ENCODE peak calls at places on chromosomes 12 and 14, in five cellular contexts. One of them, this sample, is unnamed.

GRCh38 chr12:112616469-112617190 is 174.9 kb upstream of the RPH3A start:
- DNase-seq in esophagus muscularis mucosa: no peak
- DNase-seq in cardiac muscle cell: no peak
- DNase-seq in SK-N-SH: no peak
- DNase-seq in AG04450: no peak
- DNase-seq in this sample: no peak

GRCh38 chr12:132143328-132144071 is 619 bp downstream of the DDX51 start:
- DNase-seq in esophagus muscularis mucosa: no peak
- DNase-seq in cardiac muscle cell: peak; percentile 60
- DNase-seq in SK-N-SH: peak; percentile 62
- DNase-seq in AG04450: no peak
- DNase-seq in this sample: no peak

GRCh38 chr12:107352347-107353081 is 259.2 kb upstream of the CRY1 start:
- DNase-seq in esophagus muscularis mucosa: no peak
- DNase-seq in cardiac muscle cell: no peak
- DNase-seq in SK-N-SH: no peak
- DNase-seq in AG04450: no peak
- DNase-seq in this sample: no peak

GRCh38 chr12:6784292-6784691 is 5.0 kb upstream of the CD4 start:
- DNase-seq in esophagus muscularis mucosa: no peak
- DNase-seq in cardiac muscle cell: no peak
- DNase-seq in SK-N-SH: no peak
- DNase-seq in AG04450: no peak
- DNase-seq in this sample: no peak

GRCh38 chr12:113482334-113482733 is 10.7 kb upstream of the LHX5 start:
- DNase-seq in esophagus muscularis mucosa: no peak
- DNase-seq in cardiac muscle cell: no peak
- DNase-seq in SK-N-SH: no peak
- DNase-seq in AG04450: no peak
- DNase-seq in this sample: no peak

GRCh38 chr12:4553943-4554342 is 8.1 kb upstream of the DYRK4 start:
- DNase-seq in esophagus muscularis mucosa: no peak
- DNase-seq in cardiac muscle cell: no peak
- DNase-seq in SK-N-SH: no peak
- DNase-seq in AG04450: no peak
- DNase-seq in this sample: no peak

GRCh38 chr12:45655186-45655585 is 74.3 kb upstream of the ARID2 start:
- DNase-seq in esophagus muscularis mucosa: no peak
- DNase-seq in cardiac muscle cell: peak; percentile 15
- DNase-seq in SK-N-SH: peak; percentile 16
- DNase-seq in AG04450: no peak
- DNase-seq in this sample: no peak

GRCh38 chr12:32217354-32218310 is 111.0 kb downstream of the BICD1 start:
- DNase-seq in esophagus muscularis mucosa: no peak
- DNase-seq in cardiac muscle cell: no peak
- DNase-seq in SK-N-SH: no peak
- DNase-seq in AG04450: peak; percentile 32
- DNase-seq in this sample: no peak

GRCh38 chr12:121239704-121240420 is 29.9 kb downstream of the P2RX4 start:
- DNase-seq in esophagus muscularis mucosa: no peak
- DNase-seq in cardiac muscle cell: no peak
- DNase-seq in SK-N-SH: no peak
- DNase-seq in AG04450: no peak
- DNase-seq in this sample: no peak

GRCh38 chr14:76123426-76124095 is 28.2 kb upstream of the GPATCH2L start:
- DNase-seq in esophagus muscularis mucosa: no peak
- DNase-seq in cardiac muscle cell: no peak
- DNase-seq in SK-N-SH: no peak
- DNase-seq in AG04450: no peak
- DNase-seq in this sample: no peak

GRCh38 chr14:75884198-75884611 is 97.6 kb downstream of the TGFB3 start:
- DNase-seq in esophagus muscularis mucosa: no peak
- DNase-seq in cardiac muscle cell: no peak
- DNase-seq in SK-N-SH: peak; percentile 21
- DNase-seq in AG04450: peak; percentile 60
- DNase-seq in this sample: no peak

GRCh38 chr12:54571166-54571856 is 17.1 kb downstream of the PPP1R1A start:
- DNase-seq in esophagus muscularis mucosa: no peak
- DNase-seq in cardiac muscle cell: peak; percentile 44
- DNase-seq in SK-N-SH: no peak
- DNase-seq in AG04450: no peak
- DNase-seq in this sample: no peak

GRCh38 chr14:54891471-54892245 is 11.0 kb downstream of the GCH1 start:
- DNase-seq in esophagus muscularis mucosa: no peak
- DNase-seq in cardiac muscle cell: no peak
- DNase-seq in SK-N-SH: no peak
- DNase-seq in AG04450: no peak
- DNase-seq in this sample: no peak

GRCh38 chr14:98602983-98603382 is 669.0 kb downstream of the BCL11B start:
- DNase-seq in esophagus muscularis mucosa: peak; percentile 83
- DNase-seq in cardiac muscle cell: no peak
- DNase-seq in SK-N-SH: no peak
- DNase-seq in AG04450: no peak
- DNase-seq in this sample: no peak

GRCh38 chr12:125773033-125773432 is 707.8 kb downstream of the AACS start:
- DNase-seq in esophagus muscularis mucosa: no peak
- DNase-seq in cardiac muscle cell: peak; percentile 51
- DNase-seq in SK-N-SH: peak; percentile 52
- DNase-seq in AG04450: no peak
- DNase-seq in this sample: no peak

GRCh38 chr12:48997719-48998496 is 1.3 kb downstream of the DDN start:
- DNase-seq in esophagus muscularis mucosa: no peak
- DNase-seq in cardiac muscle cell: no peak
- DNase-seq in SK-N-SH: peak; percentile 90
- DNase-seq in AG04450: no peak
- DNase-seq in this sample: peak; percentile 68

GRCh38 chr14:28765169-28765906 is 1.2 kb upstream of the FOXG1 start:
- DNase-seq in esophagus muscularis mucosa: no peak
- DNase-seq in cardiac muscle cell: no peak
- DNase-seq in SK-N-SH: no peak
- DNase-seq in AG04450: no peak
- DNase-seq in this sample: no peak

GRCh38 chr12:106919910-106920544 is 35.7 kb upstream of the TMEM263 start:
- DNase-seq in esophagus muscularis mucosa: no peak
- DNase-seq in cardiac muscle cell: peak; percentile 64
- DNase-seq in SK-N-SH: peak; percentile 54
- DNase-seq in AG04450: peak; percentile 16
- DNase-seq in this sample: no peak

GRCh38 chr14:21802441-21802840 is 128.8 kb upstream of the OR4E1 start:
- DNase-seq in esophagus muscularis mucosa: no peak
- DNase-seq in cardiac muscle cell: no peak
- DNase-seq in SK-N-SH: no peak
- DNase-seq in AG04450: no peak
- DNase-seq in this sample: no peak

GRCh38 chr14:21071225-21072041 is 1.3 kb downstream of the ARHGEF40 start:
- DNase-seq in esophagus muscularis mucosa: no peak
- DNase-seq in cardiac muscle cell: peak; percentile 84
- DNase-seq in SK-N-SH: peak; percentile 95
- DNase-seq in AG04450: peak; percentile 88
- DNase-seq in this sample: peak; percentile 63

GRCh38 chr12:113161415-113162016 is 12.0 kb downstream of the CFAP73 start:
- DNase-seq in esophagus muscularis mucosa: no peak
- DNase-seq in cardiac muscle cell: peak; percentile 58
- DNase-seq in SK-N-SH: peak; percentile 95
- DNase-seq in AG04450: no peak
- DNase-seq in this sample: no peak

GRCh38 chr12:92951006-92951405 is 21.9 kb upstream of the EEA1 start:
- DNase-seq in esophagus muscularis mucosa: no peak
- DNase-seq in cardiac muscle cell: no peak
- DNase-seq in SK-N-SH: no peak
- DNase-seq in AG04450: no peak
- DNase-seq in this sample: no peak

GRCh38 chr12:12046401-12046800 is 24.3 kb upstream of the BCL2L14 start:
- DNase-seq in esophagus muscularis mucosa: peak; percentile 72
- DNase-seq in cardiac muscle cell: peak; percentile 29
- DNase-seq in SK-N-SH: peak; percentile 26
- DNase-seq in AG04450: no peak
- DNase-seq in this sample: no peak

GRCh38 chr14:81565441-81566290 is 32.0 kb upstream of the SEL1L start:
- DNase-seq in esophagus muscularis mucosa: no peak
- DNase-seq in cardiac muscle cell: peak; percentile 50
- DNase-seq in SK-N-SH: no peak
- DNase-seq in AG04450: no peak
- DNase-seq in this sample: no peak

GRCh38 chr12:23168459-23168858 is 543.5 kb downstream of the ETNK1 start:
- DNase-seq in esophagus muscularis mucosa: no peak
- DNase-seq in cardiac muscle cell: no peak
- DNase-seq in SK-N-SH: no peak
- DNase-seq in AG04450: no peak
- DNase-seq in this sample: no peak

GRCh38 chr12:107782067-107782466 is 7.6 kb downstream of the ASCL4 start:
- DNase-seq in esophagus muscularis mucosa: no peak
- DNase-seq in cardiac muscle cell: no peak
- DNase-seq in SK-N-SH: no peak
- DNase-seq in AG04450: no peak
- DNase-seq in this sample: no peak

GRCh38 chr14:34465069-34465859 is 3.2 kb upstream of the SPTSSA start:
- DNase-seq in esophagus muscularis mucosa: no peak
- DNase-seq in cardiac muscle cell: no peak
- DNase-seq in SK-N-SH: no peak
- DNase-seq in AG04450: no peak
- DNase-seq in this sample: no peak

GRCh38 chr12:130828895-130829294 is 10.2 kb downstream of the STX2 start:
- DNase-seq in esophagus muscularis mucosa: no peak
- DNase-seq in cardiac muscle cell: no peak
- DNase-seq in SK-N-SH: no peak
- DNase-seq in AG04450: no peak
- DNase-seq in this sample: no peak
- TF ChIP-seq CTCF in esophagus muscularis mucosa: no peak
- TF ChIP-seq CTCF in cardiac muscle cell: no peak
- TF ChIP-seq CTCF in SK-N-SH: no peak
- TF ChIP-seq CTCF in AG04450: no peak
- TF ChIP-seq CTCF in this sample: no peak

GRCh38 chr14:37198273-37198598 is 499 bp downstream of the MIPOL1 start:
- DNase-seq in esophagus muscularis mucosa: no peak
- DNase-seq in cardiac muscle cell: no peak
- DNase-seq in SK-N-SH: no peak
- DNase-seq in AG04450: no peak
- DNase-seq in this sample: no peak

GRCh38 chr14:37198907-37199306 is 1.2 kb downstream of the MIPOL1 start:
- DNase-seq in esophagus muscularis mucosa: no peak
- DNase-seq in cardiac muscle cell: no peak
- DNase-seq in SK-N-SH: no peak
- DNase-seq in AG04450: no peak
- DNase-seq in this sample: no peak

GRCh38 chr14:37195327-37195726 is 2.4 kb upstream of the MIPOL1 start:
- DNase-seq in esophagus muscularis mucosa: no peak
- DNase-seq in cardiac muscle cell: no peak
- DNase-seq in SK-N-SH: no peak
- DNase-seq in AG04450: peak; percentile 21
- DNase-seq in this sample: no peak

GRCh38 chr14:37196604-37197420 is 925 bp upstream of the MIPOL1 start:
- DNase-seq in esophagus muscularis mucosa: no peak
- DNase-seq in cardiac muscle cell: no peak
- DNase-seq in SK-N-SH: no peak
- DNase-seq in AG04450: no peak
- DNase-seq in this sample: no peak

DNA sequence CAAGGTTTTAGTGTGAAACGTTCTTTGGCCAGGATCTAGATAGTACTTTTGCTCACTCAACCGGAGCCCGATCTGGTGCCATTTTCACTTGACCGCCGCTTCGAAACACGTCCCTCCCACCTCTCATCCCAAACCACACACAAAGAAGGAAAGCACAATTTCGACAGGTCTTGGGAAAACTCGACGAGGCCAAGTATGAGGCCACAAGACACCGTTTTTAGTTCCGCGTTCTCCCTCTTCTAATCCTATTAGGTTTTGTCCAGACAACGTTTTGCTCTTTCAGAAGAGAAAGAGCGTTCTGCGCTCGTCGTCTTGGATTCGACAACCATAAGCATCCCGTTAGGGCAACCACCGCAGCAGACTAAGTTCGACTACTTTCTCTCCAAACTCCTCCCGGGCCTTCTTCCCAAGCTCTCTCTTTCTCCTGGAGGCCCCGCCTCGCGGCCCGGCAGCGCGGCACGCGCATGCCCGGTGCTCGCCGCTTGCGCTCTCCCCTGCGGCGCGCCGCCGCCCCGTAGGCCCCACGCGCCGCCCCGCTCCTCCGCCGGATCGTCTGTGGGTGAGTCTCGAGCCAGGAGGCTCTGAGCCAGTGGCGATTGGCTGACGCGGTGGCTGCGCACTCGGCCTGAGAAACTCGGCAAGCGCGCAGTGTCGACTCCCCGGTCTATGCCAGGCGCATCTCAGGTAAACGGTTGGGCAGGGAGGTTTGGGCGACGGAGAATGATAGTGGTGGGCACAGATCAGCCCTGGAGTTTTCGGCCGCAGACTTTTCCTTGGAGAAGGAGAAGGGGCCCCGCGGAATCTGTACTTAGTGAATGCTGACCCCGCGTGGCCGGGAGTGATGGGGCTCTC is at the start of gene MIPOL1:
- DNase-seq in esophagus muscularis mucosa: peak; percentile 93
- DNase-seq in cardiac muscle cell: peak; percentile 89
- DNase-seq in SK-N-SH: peak; percentile 25
- DNase-seq in AG04450: peak; percentile 69
- DNase-seq in this sample: no peak
- TF ChIP-seq CTCF in esophagus muscularis mucosa: no peak
- TF ChIP-seq CTCF in cardiac muscle cell: peak; percentile 40
- TF ChIP-seq CTCF in SK-N-SH: no peak
- TF ChIP-seq CTCF in AG04450: peak; percentile 41
- TF ChIP-seq CTCF in this sample: no peak

DNA sequence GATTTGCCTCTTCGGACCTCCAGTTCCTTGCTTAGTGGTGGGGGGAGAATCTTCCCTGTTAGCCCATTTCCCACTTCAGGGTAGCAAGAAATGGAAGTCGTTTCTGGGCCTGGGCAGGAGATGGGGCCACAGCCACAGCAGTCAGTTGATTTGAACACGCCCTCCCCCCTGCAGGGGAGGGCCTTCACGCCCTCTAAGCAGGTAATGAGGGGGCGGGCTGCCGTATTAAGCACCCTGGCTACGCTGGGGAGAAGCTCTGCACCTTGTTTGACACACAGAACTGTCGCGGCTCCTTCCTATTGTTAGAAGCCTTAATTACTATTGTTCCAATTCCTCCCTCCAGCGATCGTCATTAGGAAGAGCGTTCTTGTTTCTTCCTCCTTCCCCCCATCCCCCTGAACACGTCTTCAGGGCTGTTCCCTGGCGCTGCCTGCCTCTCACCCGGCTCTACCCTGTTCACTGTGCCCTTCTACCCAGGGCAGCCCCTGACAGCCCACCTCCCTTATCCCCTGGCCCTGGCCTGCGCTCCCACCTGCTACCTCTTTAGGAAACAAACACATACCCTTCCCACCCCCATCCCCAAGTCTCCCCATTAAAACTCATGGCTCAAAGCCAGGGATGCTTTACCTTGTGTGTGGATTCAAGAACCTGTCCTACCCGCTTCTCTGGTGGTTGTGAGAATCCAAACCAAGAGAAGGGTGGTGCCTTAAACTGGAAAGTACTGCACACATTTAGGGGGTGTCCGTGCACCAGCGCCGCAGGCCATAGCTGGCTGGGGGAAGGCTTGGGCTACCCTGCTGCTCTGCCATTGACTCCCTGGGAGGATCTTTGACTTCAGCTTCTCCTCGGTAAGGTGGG is 137.6 kb downstream of the TSPAN9 start:
- DNase-seq in esophagus muscularis mucosa: no peak
- DNase-seq in cardiac muscle cell: no peak
- DNase-seq in SK-N-SH: no peak
- DNase-seq in AG04450: no peak
- DNase-seq in this sample: no peak
- TF ChIP-seq CTCF in esophagus muscularis mucosa: no peak
- TF ChIP-seq CTCF in cardiac muscle cell: no peak
- TF ChIP-seq CTCF in SK-N-SH: no peak
- TF ChIP-seq CTCF in AG04450: no peak
- TF ChIP-seq CTCF in this sample: no peak

GRCh38 chr14:72178517-72178916 is 246.3 kb downstream of the RGS6 start:
- DNase-seq in esophagus muscularis mucosa: no peak
- DNase-seq in cardiac muscle cell: no peak
- DNase-seq in SK-N-SH: no peak
- DNase-seq in AG04450: no peak
- DNase-seq in this sample: no peak
- TF ChIP-seq CTCF in esophagus muscularis mucosa: no peak
- TF ChIP-seq CTCF in cardiac muscle cell: no peak
- TF ChIP-seq CTCF in SK-N-SH: no peak
- TF ChIP-seq CTCF in AG04450: no peak
- TF ChIP-seq CTCF in this sample: no peak